ENCODE peak calls at places on chromosomes 2 and 18, in eight cellular contexts. K, L, R, Q, M, C, E and Y are unnamed samples.
A peak's percentile ranks its signal among the peaks of the same experiment; 100 is the strongest.

GRCh38 chr18:23307567-23308295 is 145.4 kb upstream of the RIOK3 start:
- DNase-seq in L (no peak), C (no peak), M (no peak), Q (peak; percentile 64), R (no peak), K (no peak), E (no peak), Y (no peak)

GRCh38 chr2:12091201-12091806 is 344.9 kb downstream of the LPIN1 start:
- DNase-seq in Q (peak; percentile 44), L (no peak), E (no peak), K (no peak), C (no peak), M (no peak), R (no peak), Y (no peak)

GRCh38 chr2:241904791-241905710 is 35.5 kb downstream of the RTP5 start:
- DNase-seq in M (no peak), L (no peak), Q (no peak), E (no peak), K (no peak), R (no peak), C (no peak), Y (no peak)

GRCh38 chr2:38581193-38582147 is 21.3 kb downstream of the HNRNPLL start:
- DNase-seq in M (peak; percentile 77), L (no peak), R (no peak), K (peak; percentile 30), C (no peak), Q (peak; percentile 85), E (peak; percentile 85), Y (no peak)

GRCh38 chr2:201984800-201985525 is 48.7 kb upstream of the FZD7 start:
- DNase-seq in K (no peak), E (no peak), C (no peak), R (no peak), L (peak; percentile 48), M (no peak), Q (no peak), Y (no peak)

GRCh38 chr2:101127319-101128056 is 23.7 kb downstream of the TBC1D8 start:
- DNase-seq in E (no peak), L (no peak), C (no peak), M (no peak), R (no peak), Q (no peak), K (no peak), Y (no peak)

GRCh38 chr18:48724939-48725338 is 186.1 kb downstream of the CTIF start:
- DNase-seq in K (no peak), Q (no peak), L (no peak), C (no peak), R (no peak), E (no peak), M (no peak), Y (no peak)

GRCh38 chr2:1510184-1510583 is 96.9 kb downstream of the TPO start:
- DNase-seq in E (no peak), L (no peak), K (no peak), R (no peak), C (no peak), Q (no peak), M (no peak), Y (no peak)

GRCh38 chr2:112275887-112276773 is 733 bp downstream of the ZC3H6 start:
- DNase-seq in K (peak; percentile 72), C (peak; percentile 46), E (peak; percentile 95), M (peak; percentile 94), R (peak; percentile 76), Q (peak; percentile 88), L (peak; percentile 76), Y (peak; percentile 85)

GRCh38 chr2:112277591-112278220 is 2.3 kb downstream of the ZC3H6 start:
- DNase-seq in K (no peak), L (no peak), M (no peak), Q (no peak), E (no peak), C (no peak), R (no peak), Y (no peak)

GRCh38 chr2:112273349-112273748 is 2.0 kb upstream of the ZC3H6 start:
- DNase-seq in C (no peak), R (no peak), E (no peak), Q (no peak), K (no peak), L (no peak), M (no peak), Y (no peak)

GRCh38 chr2:112276954-112277353 is 1.6 kb downstream of the ZC3H6 start:
- DNase-seq in C (no peak), Q (no peak), E (no peak), M (no peak), K (no peak), L (no peak), R (no peak), Y (no peak)

GRCh38 chr2:112275314-112275886 is at the start of gene ZC3H6:
- DNase-seq in M (peak; percentile 98), K (peak; percentile 99), E (peak; percentile 98), R (peak; percentile 100), Q (peak; percentile 99), L (peak; percentile 98), C (peak; percentile 72), Y (peak; percentile 98)
- TF ChIP-seq CTCF in M (peak; percentile 3), K (no peak), E (no peak), R (no peak), Q (peak; percentile 7), L (peak; percentile 72), C (no peak), Y (no peak)

GRCh38 chr2:62803961-62804360 is 98.4 kb downstream of the EHBP1 start:
- DNase-seq in E (no peak), K (no peak), L (no peak), C (no peak), Q (no peak), R (no peak), M (no peak), Y (no peak)

GRCh38 chr2:62801110-62801509 is 95.6 kb downstream of the EHBP1 start:
- DNase-seq in Q (no peak), E (no peak), M (no peak), C (no peak), K (no peak), L (no peak), R (no peak), Y (no peak)

GRCh38 chr2:62800618-62801017 is 95.1 kb downstream of the EHBP1 start:
- DNase-seq in Q (no peak), E (no peak), C (no peak), L (no peak), R (no peak), K (no peak), M (no peak), Y (no peak)

GRCh38 chr2:62806231-62806630 is 100.7 kb downstream of the EHBP1 start:
- DNase-seq in E (no peak), R (no peak), Q (no peak), M (no peak), C (no peak), K (no peak), L (no peak), Y (no peak)

GRCh38 chr2:62801814-62802524 is 96.5 kb downstream of the EHBP1 start:
- DNase-seq in M (peak; percentile 13), K (no peak), L (no peak), C (peak; percentile 48), E (no peak), R (no peak), Q (no peak), Y (no peak)
- TF ChIP-seq CTCF in M (peak; percentile 25), K (no peak), L (no peak), C (peak; percentile 38), E (peak; percentile 11), R (no peak), Q (peak; percentile 20), Y (no peak)

DNA sequence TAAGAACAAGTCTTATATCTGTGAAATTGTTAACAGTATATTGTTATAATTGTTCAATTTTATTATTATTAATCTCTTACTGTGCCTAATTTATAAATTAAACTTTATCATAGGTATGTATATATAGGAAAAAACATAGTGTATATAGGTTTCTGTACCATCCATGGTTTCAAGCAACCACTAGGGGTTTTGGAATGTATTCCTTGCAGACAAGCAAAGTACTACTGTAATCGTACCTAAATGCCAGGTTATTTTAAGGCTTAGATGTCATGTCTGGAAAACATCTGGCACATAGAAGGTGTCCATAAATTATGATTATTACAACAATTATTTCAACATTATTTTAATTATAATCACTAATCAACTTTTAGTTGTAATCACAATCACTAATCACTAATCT is 8.4 kb downstream of the ITSN2 start:
- DNase-seq in Q (no peak), L (no peak), C (no peak), K (no peak), E (peak; percentile 26), R (no peak), M (no peak), Y (no peak)
- TF ChIP-seq CTCF in Q (no peak), L (no peak), C (no peak), K (no peak), E (no peak), R (peak; percentile 44), M (peak; percentile 23), Y (no peak)

GRCh38 chr18:13216092-13216582 is 2.4 kb upstream of the LDLRAD4 start:
- DNase-seq in Q (peak; percentile 71), K (peak; percentile 55), E (peak; percentile 78), L (no peak), M (peak; percentile 75), C (peak; percentile 56), R (no peak), Y (peak; percentile 71)
- TF ChIP-seq CTCF in Q (peak; percentile 78), K (peak; percentile 58), E (peak; percentile 53), L (peak; percentile 74), M (peak; percentile 62), C (peak; percentile 57), R (peak; percentile 55), Y (peak; percentile 81)

GRCh38 chr18:35580748-35581534 is 599 bp upstream of the GALNT1 start:
- DNase-seq in R (peak; percentile 51), L (peak; percentile 20), E (peak; percentile 88), C (no peak), K (peak; percentile 50), M (peak; percentile 88), Q (peak; percentile 38), Y (peak; percentile 40)
- TF ChIP-seq CTCF in R (no peak), L (no peak), E (no peak), C (no peak), K (no peak), M (no peak), Q (no peak), Y (no peak)